ENCODE peak calls at places on chromosomes 16 and 17, in seven cellular contexts. One of them, this sample, is unnamed.

GRCh38 chr16:47949276-47949675 is 206.5 kb downstream of the ABCC12 start:
- DNase-seq in MM.1S: no peak
- DNase-seq in IMR-90: no peak
- DNase-seq in retinal pigment epithelial cell: no peak
- DNase-seq in activated CD4-positive, CD25-positive, alpha-beta regulatory T cell: no peak
- DNase-seq in aorta: no peak
- DNase-seq in spleen: no peak
- DNase-seq in this sample: no peak

GRCh38 chr16:89574681-89575246 is 794 bp upstream of the CPNE7 start:
- DNase-seq in MM.1S: peak
- DNase-seq in IMR-90: peak
- DNase-seq in retinal pigment epithelial cell: no peak
- DNase-seq in activated CD4-positive, CD25-positive, alpha-beta regulatory T cell: no peak
- DNase-seq in aorta: peak
- DNase-seq in spleen: peak
- DNase-seq in this sample: peak

GRCh38 chr17:11736613-11737289 is 138.5 kb downstream of the DNAH9 start:
- DNase-seq in MM.1S: peak
- DNase-seq in IMR-90: no peak
- DNase-seq in retinal pigment epithelial cell: no peak
- DNase-seq in activated CD4-positive, CD25-positive, alpha-beta regulatory T cell: no peak
- DNase-seq in aorta: no peak
- DNase-seq in spleen: no peak
- DNase-seq in this sample: no peak

GRCh38 chr17:63488851-63489250 is 12.0 kb downstream of the ACE start:
- DNase-seq in MM.1S: no peak
- DNase-seq in IMR-90: no peak
- DNase-seq in retinal pigment epithelial cell: no peak
- DNase-seq in activated CD4-positive, CD25-positive, alpha-beta regulatory T cell: no peak
- DNase-seq in aorta: no peak
- DNase-seq in spleen: no peak
- DNase-seq in this sample: no peak

GRCh38 chr16:89007371-89008249 is 30.6 kb upstream of the CBFA2T3 start:
- DNase-seq in MM.1S: no peak
- DNase-seq in IMR-90: no peak
- DNase-seq in retinal pigment epithelial cell: no peak
- DNase-seq in activated CD4-positive, CD25-positive, alpha-beta regulatory T cell: no peak
- DNase-seq in aorta: no peak
- DNase-seq in spleen: peak
- DNase-seq in this sample: peak

GRCh38 chr17:10069301-10069700 is 129.1 kb downstream of the GAS7 start:
- DNase-seq in MM.1S: no peak
- DNase-seq in IMR-90: no peak
- DNase-seq in retinal pigment epithelial cell: no peak
- DNase-seq in activated CD4-positive, CD25-positive, alpha-beta regulatory T cell: no peak
- DNase-seq in aorta: peak
- DNase-seq in spleen: no peak
- DNase-seq in this sample: no peak

GRCh38 chr16:81421536-81421935 is 23.1 kb upstream of the CMIP start:
- DNase-seq in MM.1S: no peak
- DNase-seq in IMR-90: no peak
- DNase-seq in retinal pigment epithelial cell: no peak
- DNase-seq in activated CD4-positive, CD25-positive, alpha-beta regulatory T cell: no peak
- DNase-seq in aorta: no peak
- DNase-seq in spleen: no peak
- DNase-seq in this sample: no peak

GRCh38 chr17:79664925-79665738 is 54.3 kb upstream of the RBFOX3 start:
- DNase-seq in MM.1S: no peak
- DNase-seq in IMR-90: no peak
- DNase-seq in retinal pigment epithelial cell: peak
- DNase-seq in activated CD4-positive, CD25-positive, alpha-beta regulatory T cell: no peak
- DNase-seq in aorta: no peak
- DNase-seq in spleen: no peak
- DNase-seq in this sample: peak

GRCh38 chr17:6269474-6269873 is 165.4 kb downstream of the AIPL1 start:
- DNase-seq in MM.1S: peak
- DNase-seq in IMR-90: peak
- DNase-seq in retinal pigment epithelial cell: peak
- DNase-seq in activated CD4-positive, CD25-positive, alpha-beta regulatory T cell: no peak
- DNase-seq in aorta: no peak
- DNase-seq in spleen: no peak
- DNase-seq in this sample: no peak

GRCh38 chr17:81397314-81398169 is 2.3 kb downstream of the BAHCC1 start:
- DNase-seq in MM.1S: no peak
- DNase-seq in IMR-90: peak
- DNase-seq in retinal pigment epithelial cell: no peak
- DNase-seq in activated CD4-positive, CD25-positive, alpha-beta regulatory T cell: no peak
- DNase-seq in aorta: no peak
- DNase-seq in spleen: no peak
- DNase-seq in this sample: no peak

GRCh38 chr16:12296406-12296805 is 319.9 kb downstream of the SNX29 start:
- DNase-seq in MM.1S: no peak
- DNase-seq in IMR-90: no peak
- DNase-seq in retinal pigment epithelial cell: no peak
- DNase-seq in activated CD4-positive, CD25-positive, alpha-beta regulatory T cell: no peak
- DNase-seq in aorta: no peak
- DNase-seq in spleen: no peak
- DNase-seq in this sample: no peak

GRCh38 chr17:19762515-19762961 is 14.4 kb upstream of the ALDH3A1 start:
- DNase-seq in MM.1S: peak
- DNase-seq in IMR-90: peak
- DNase-seq in retinal pigment epithelial cell: no peak
- DNase-seq in activated CD4-positive, CD25-positive, alpha-beta regulatory T cell: peak
- DNase-seq in aorta: peak
- DNase-seq in spleen: peak
- DNase-seq in this sample: peak

GRCh38 chr16:52002021-52002420 is 544.9 kb downstream of the TOX3 start:
- DNase-seq in MM.1S: no peak
- DNase-seq in IMR-90: no peak
- DNase-seq in retinal pigment epithelial cell: no peak
- DNase-seq in activated CD4-positive, CD25-positive, alpha-beta regulatory T cell: no peak
- DNase-seq in aorta: no peak
- DNase-seq in spleen: no peak
- DNase-seq in this sample: no peak

GRCh38 chr17:17254026-17254425 is 17.1 kb upstream of the FLCN start:
- DNase-seq in MM.1S: no peak
- DNase-seq in IMR-90: peak
- DNase-seq in retinal pigment epithelial cell: no peak
- DNase-seq in activated CD4-positive, CD25-positive, alpha-beta regulatory T cell: no peak
- DNase-seq in aorta: no peak
- DNase-seq in spleen: no peak
- DNase-seq in this sample: no peak

GRCh38 chr16:89257757-89258465 is 40.4 kb downstream of the ZNF778 start:
- DNase-seq in MM.1S: no peak
- DNase-seq in IMR-90: no peak
- DNase-seq in retinal pigment epithelial cell: no peak
- DNase-seq in activated CD4-positive, CD25-positive, alpha-beta regulatory T cell: no peak
- DNase-seq in aorta: no peak
- DNase-seq in spleen: no peak
- DNase-seq in this sample: no peak

GRCh38 chr16:30896890-30897730 is 696 bp downstream of the CTF1 start:
- DNase-seq in MM.1S: peak
- DNase-seq in IMR-90: peak
- DNase-seq in retinal pigment epithelial cell: peak
- DNase-seq in activated CD4-positive, CD25-positive, alpha-beta regulatory T cell: peak
- DNase-seq in aorta: peak
- DNase-seq in spleen: peak
- DNase-seq in this sample: peak

GRCh38 chr16:55842369-55843104 is 9.6 kb upstream of the CES1 start:
- DNase-seq in MM.1S: peak
- DNase-seq in IMR-90: peak
- DNase-seq in retinal pigment epithelial cell: no peak
- DNase-seq in activated CD4-positive, CD25-positive, alpha-beta regulatory T cell: no peak
- DNase-seq in aorta: no peak
- DNase-seq in spleen: no peak
- DNase-seq in this sample: no peak